ENCODE peak calls at places on chromosomes 3 and 15, in seven cellular contexts. One of them, this sample, is unnamed.

GRCh38 chr3:96354742-96355141 is 459.7 kb upstream of the EPHA6 start:
- DNase-seq in cardiac muscle cell: no peak
- DNase-seq in stimulated activated naive B cell treated with anti-CD40 and anti-IgM and Interleukin-4, amounts not matched to agents 10 μg/mL and 1 μg/mL and 100 μg/mL, for 72 hours: no peak
- DNase-seq in neural progenitor cell: no peak
- DNase-seq in mucosa of descending colon: no peak
- DNase-seq in mucosa of gallbladder: no peak
- DNase-seq in stomach: no peak
- DNase-seq in this sample: no peak

GRCh38 chr3:112061152-112061551 is 25.0 kb upstream of the C3orf52 start:
- DNase-seq in cardiac muscle cell: peak; percentile 47
- DNase-seq in stimulated activated naive B cell treated with anti-CD40 and anti-IgM and Interleukin-4, amounts not matched to agents 10 μg/mL and 1 μg/mL and 100 μg/mL, for 72 hours: no peak
- DNase-seq in neural progenitor cell: no peak
- DNase-seq in mucosa of descending colon: no peak
- DNase-seq in mucosa of gallbladder: no peak
- DNase-seq in stomach: no peak
- DNase-seq in this sample: no peak

GRCh38 chr3:127525373-127525772 is 65.2 kb downstream of the TPRA1 start:
- DNase-seq in cardiac muscle cell: peak; percentile 36
- DNase-seq in stimulated activated naive B cell treated with anti-CD40 and anti-IgM and Interleukin-4, amounts not matched to agents 10 μg/mL and 1 μg/mL and 100 μg/mL, for 72 hours: no peak
- DNase-seq in neural progenitor cell: no peak
- DNase-seq in mucosa of descending colon: no peak
- DNase-seq in mucosa of gallbladder: no peak
- DNase-seq in stomach: no peak
- DNase-seq in this sample: no peak

GRCh38 chr15:41996376-41996775 is 24.0 kb upstream of the EHD4 start:
- DNase-seq in cardiac muscle cell: no peak
- DNase-seq in stimulated activated naive B cell treated with anti-CD40 and anti-IgM and Interleukin-4, amounts not matched to agents 10 μg/mL and 1 μg/mL and 100 μg/mL, for 72 hours: no peak
- DNase-seq in neural progenitor cell: no peak
- DNase-seq in mucosa of descending colon: no peak
- DNase-seq in mucosa of gallbladder: no peak
- DNase-seq in stomach: no peak
- DNase-seq in this sample: no peak

GRCh38 chr15:60916032-60916673 is 312.9 kb downstream of the RORA start:
- DNase-seq in cardiac muscle cell: no peak
- DNase-seq in stimulated activated naive B cell treated with anti-CD40 and anti-IgM and Interleukin-4, amounts not matched to agents 10 μg/mL and 1 μg/mL and 100 μg/mL, for 72 hours: no peak
- DNase-seq in neural progenitor cell: no peak
- DNase-seq in mucosa of descending colon: no peak
- DNase-seq in mucosa of gallbladder: no peak
- DNase-seq in stomach: no peak
- DNase-seq in this sample: no peak

GRCh38 chr15:38144921-38145320 is 107.7 kb upstream of the SPRED1 start:
- DNase-seq in cardiac muscle cell: peak; percentile 26
- DNase-seq in stimulated activated naive B cell treated with anti-CD40 and anti-IgM and Interleukin-4, amounts not matched to agents 10 μg/mL and 1 μg/mL and 100 μg/mL, for 72 hours: no peak
- DNase-seq in neural progenitor cell: no peak
- DNase-seq in mucosa of descending colon: no peak
- DNase-seq in mucosa of gallbladder: no peak
- DNase-seq in stomach: no peak
- DNase-seq in this sample: no peak

GRCh38 chr15:85717212-85717611 is 77.5 kb downstream of the KLHL25 start:
- DNase-seq in cardiac muscle cell: no peak
- DNase-seq in stimulated activated naive B cell treated with anti-CD40 and anti-IgM and Interleukin-4, amounts not matched to agents 10 μg/mL and 1 μg/mL and 100 μg/mL, for 72 hours: no peak
- DNase-seq in neural progenitor cell: no peak
- DNase-seq in mucosa of descending colon: no peak
- DNase-seq in mucosa of gallbladder: no peak
- DNase-seq in stomach: no peak
- DNase-seq in this sample: no peak

GRCh38 chr15:71109130-71109529 is 6.1 kb upstream of the THSD4 start:
- DNase-seq in cardiac muscle cell: peak; percentile 50
- DNase-seq in stimulated activated naive B cell treated with anti-CD40 and anti-IgM and Interleukin-4, amounts not matched to agents 10 μg/mL and 1 μg/mL and 100 μg/mL, for 72 hours: no peak
- DNase-seq in neural progenitor cell: no peak
- DNase-seq in mucosa of descending colon: no peak
- DNase-seq in mucosa of gallbladder: no peak
- DNase-seq in stomach: no peak
- DNase-seq in this sample: no peak

GRCh38 chr15:67840747-67841634 is 1.1 kb upstream of the RNU6-1 start:
- DNase-seq in cardiac muscle cell: peak; percentile 53
- DNase-seq in stimulated activated naive B cell treated with anti-CD40 and anti-IgM and Interleukin-4, amounts not matched to agents 10 μg/mL and 1 μg/mL and 100 μg/mL, for 72 hours: no peak
- DNase-seq in neural progenitor cell: peak; percentile 32
- DNase-seq in mucosa of descending colon: peak; percentile 33
- DNase-seq in mucosa of gallbladder: no peak
- DNase-seq in stomach: no peak
- DNase-seq in this sample: no peak

GRCh38 chr3:63814300-63814699 is 4.8 kb upstream of the C3orf49 start:
- DNase-seq in cardiac muscle cell: peak; percentile 42
- DNase-seq in stimulated activated naive B cell treated with anti-CD40 and anti-IgM and Interleukin-4, amounts not matched to agents 10 μg/mL and 1 μg/mL and 100 μg/mL, for 72 hours: no peak
- DNase-seq in neural progenitor cell: peak; percentile 43
- DNase-seq in mucosa of descending colon: no peak
- DNase-seq in mucosa of gallbladder: no peak
- DNase-seq in stomach: no peak
- DNase-seq in this sample: no peak

GRCh38 chr3:172519740-172520139 is 3.5 kb downstream of the TNFSF10 start:
- DNase-seq in cardiac muscle cell: no peak
- DNase-seq in stimulated activated naive B cell treated with anti-CD40 and anti-IgM and Interleukin-4, amounts not matched to agents 10 μg/mL and 1 μg/mL and 100 μg/mL, for 72 hours: no peak
- DNase-seq in neural progenitor cell: no peak
- DNase-seq in mucosa of descending colon: no peak
- DNase-seq in mucosa of gallbladder: no peak
- DNase-seq in stomach: no peak
- DNase-seq in this sample: no peak

GRCh38 chr3:177776656-177777055 is 579.4 kb upstream of the TBL1XR1 start:
- DNase-seq in cardiac muscle cell: peak; percentile 95
- DNase-seq in stimulated activated naive B cell treated with anti-CD40 and anti-IgM and Interleukin-4, amounts not matched to agents 10 μg/mL and 1 μg/mL and 100 μg/mL, for 72 hours: no peak
- DNase-seq in neural progenitor cell: no peak
- DNase-seq in mucosa of descending colon: no peak
- DNase-seq in mucosa of gallbladder: no peak
- DNase-seq in stomach: no peak
- DNase-seq in this sample: no peak

GRCh38 chr3:176759815-176760506 is 437.3 kb downstream of the TBL1XR1 start:
- DNase-seq in cardiac muscle cell: no peak
- DNase-seq in stimulated activated naive B cell treated with anti-CD40 and anti-IgM and Interleukin-4, amounts not matched to agents 10 μg/mL and 1 μg/mL and 100 μg/mL, for 72 hours: no peak
- DNase-seq in neural progenitor cell: no peak
- DNase-seq in mucosa of descending colon: no peak
- DNase-seq in mucosa of gallbladder: no peak
- DNase-seq in stomach: no peak
- DNase-seq in this sample: no peak

GRCh38 chr15:40776537-40777141 is 6.9 kb downstream of the C15orf62 start:
- DNase-seq in cardiac muscle cell: peak; percentile 53
- DNase-seq in stimulated activated naive B cell treated with anti-CD40 and anti-IgM and Interleukin-4, amounts not matched to agents 10 μg/mL and 1 μg/mL and 100 μg/mL, for 72 hours: no peak
- DNase-seq in neural progenitor cell: no peak
- DNase-seq in mucosa of descending colon: no peak
- DNase-seq in mucosa of gallbladder: peak; percentile 72
- DNase-seq in stomach: peak; percentile 89
- DNase-seq in this sample: no peak

GRCh38 chr3:31466016-31466415 is 66.7 kb upstream of the STT3B start:
- DNase-seq in cardiac muscle cell: peak; percentile 14
- DNase-seq in stimulated activated naive B cell treated with anti-CD40 and anti-IgM and Interleukin-4, amounts not matched to agents 10 μg/mL and 1 μg/mL and 100 μg/mL, for 72 hours: no peak
- DNase-seq in neural progenitor cell: no peak
- DNase-seq in mucosa of descending colon: no peak
- DNase-seq in mucosa of gallbladder: no peak
- DNase-seq in stomach: no peak
- DNase-seq in this sample: no peak

This sample was measured in CD14-positive monocyte.